ENCODE peak calls at places on chromosomes 7 and 10, in eight cellular contexts. One of them, this sample, is unnamed.

GRCh38 chr7:158128572-158128971 is 459.1 kb downstream of the PTPRN2 start:
- DNase-seq in T1000: no peak
- DNase-seq in psoas muscle: peak
- DNase-seq in NCI-H2081: no peak
- DNase-seq in NCI-H1694 treated with DMSO at 0.1 percent for 48 hours: no peak
- DNase-seq in renal cortical epithelial cell: no peak
- DNase-seq in stimulated activated CD8-positive, alpha-beta memory T cell treated with anti-CD3 and anti-CD28 coated beads, Interleukin-2, amount 100 ng/mL, for 1 hour: no peak
- DNase-seq in amniotic stem cell: no peak
- DNase-seq in this sample: peak

GRCh38 chr10:114754445-114755320 is 66.9 kb upstream of the FHIP2A start:
- DNase-seq in renal cortical epithelial cell: peak
- DNase-seq in stimulated activated CD8-positive, alpha-beta memory T cell treated with anti-CD3 and anti-CD28 coated beads, Interleukin-2, amount 100 ng/mL, for 1 hour: no peak
- DNase-seq in psoas muscle: no peak
- DNase-seq in amniotic stem cell: no peak
- DNase-seq in T1000: peak
- DNase-seq in NCI-H1694 treated with DMSO at 0.1 percent for 48 hours: no peak
- DNase-seq in NCI-H2081: no peak
- DNase-seq in this sample: no peak

GRCh38 chr7:99030145-99030856 is 113.6 kb downstream of the SMURF1 start:
- DNase-seq in NCI-H2081: no peak
- DNase-seq in stimulated activated CD8-positive, alpha-beta memory T cell treated with anti-CD3 and anti-CD28 coated beads, Interleukin-2, amount 100 ng/mL, for 1 hour: no peak
- DNase-seq in psoas muscle: no peak
- DNase-seq in renal cortical epithelial cell: no peak
- DNase-seq in NCI-H1694 treated with DMSO at 0.1 percent for 48 hours: no peak
- DNase-seq in amniotic stem cell: no peak
- DNase-seq in T1000: no peak
- DNase-seq in this sample: peak

GRCh38 chr7:116525298-116525912 is 569 bp downstream of the CAV1 start:
- DNase-seq in renal cortical epithelial cell: no peak
- DNase-seq in stimulated activated CD8-positive, alpha-beta memory T cell treated with anti-CD3 and anti-CD28 coated beads, Interleukin-2, amount 100 ng/mL, for 1 hour: no peak
- DNase-seq in psoas muscle: peak
- DNase-seq in NCI-H2081: no peak
- DNase-seq in NCI-H1694 treated with DMSO at 0.1 percent for 48 hours: no peak
- DNase-seq in T1000: no peak
- DNase-seq in amniotic stem cell: no peak
- DNase-seq in this sample: peak

GRCh38 chr7:89334785-89335184 is 539.2 kb upstream of the TEX47 start:
- DNase-seq in NCI-H2081: no peak
- DNase-seq in stimulated activated CD8-positive, alpha-beta memory T cell treated with anti-CD3 and anti-CD28 coated beads, Interleukin-2, amount 100 ng/mL, for 1 hour: no peak
- DNase-seq in psoas muscle: no peak
- DNase-seq in renal cortical epithelial cell: peak
- DNase-seq in T1000: no peak
- DNase-seq in amniotic stem cell: no peak
- DNase-seq in NCI-H1694 treated with DMSO at 0.1 percent for 48 hours: no peak
- DNase-seq in this sample: no peak

GRCh38 chr7:6376820-6377219 is 70.9 kb downstream of the DAGLB start:
- DNase-seq in stimulated activated CD8-positive, alpha-beta memory T cell treated with anti-CD3 and anti-CD28 coated beads, Interleukin-2, amount 100 ng/mL, for 1 hour: no peak
- DNase-seq in NCI-H2081: no peak
- DNase-seq in T1000: no peak
- DNase-seq in psoas muscle: no peak
- DNase-seq in amniotic stem cell: no peak
- DNase-seq in NCI-H1694 treated with DMSO at 0.1 percent for 48 hours: no peak
- DNase-seq in renal cortical epithelial cell: peak
- DNase-seq in this sample: no peak

GRCh38 chr7:152909683-152910544 is 150.4 kb downstream of the ACTR3B start:
- DNase-seq in stimulated activated CD8-positive, alpha-beta memory T cell treated with anti-CD3 and anti-CD28 coated beads, Interleukin-2, amount 100 ng/mL, for 1 hour: no peak
- DNase-seq in renal cortical epithelial cell: no peak
- DNase-seq in amniotic stem cell: no peak
- DNase-seq in psoas muscle: no peak
- DNase-seq in T1000: no peak
- DNase-seq in NCI-H2081: no peak
- DNase-seq in NCI-H1694 treated with DMSO at 0.1 percent for 48 hours: no peak
- DNase-seq in this sample: no peak

GRCh38 chr7:23469150-23469960 is 936 bp downstream of the IGF2BP3 start:
- DNase-seq in NCI-H1694 treated with DMSO at 0.1 percent for 48 hours: no peak
- DNase-seq in NCI-H2081: peak
- DNase-seq in stimulated activated CD8-positive, alpha-beta memory T cell treated with anti-CD3 and anti-CD28 coated beads, Interleukin-2, amount 100 ng/mL, for 1 hour: no peak
- DNase-seq in renal cortical epithelial cell: no peak
- DNase-seq in amniotic stem cell: no peak
- DNase-seq in T1000: no peak
- DNase-seq in psoas muscle: no peak
- DNase-seq in this sample: no peak

GRCh38 chr10:3465406-3465891 is 292.9 kb upstream of the PITRM1 start:
- DNase-seq in renal cortical epithelial cell: peak
- DNase-seq in psoas muscle: no peak
- DNase-seq in NCI-H2081: no peak
- DNase-seq in NCI-H1694 treated with DMSO at 0.1 percent for 48 hours: no peak
- DNase-seq in amniotic stem cell: no peak
- DNase-seq in T1000: no peak
- DNase-seq in stimulated activated CD8-positive, alpha-beta memory T cell treated with anti-CD3 and anti-CD28 coated beads, Interleukin-2, amount 100 ng/mL, for 1 hour: no peak
- DNase-seq in this sample: no peak

GRCh38 chr7:150308575-150308974 is 14.6 kb upstream of the LRRC61 start:
- DNase-seq in stimulated activated CD8-positive, alpha-beta memory T cell treated with anti-CD3 and anti-CD28 coated beads, Interleukin-2, amount 100 ng/mL, for 1 hour: no peak
- DNase-seq in T1000: no peak
- DNase-seq in psoas muscle: no peak
- DNase-seq in renal cortical epithelial cell: no peak
- DNase-seq in amniotic stem cell: no peak
- DNase-seq in NCI-H2081: no peak
- DNase-seq in NCI-H1694 treated with DMSO at 0.1 percent for 48 hours: no peak
- DNase-seq in this sample: no peak